ENCODE peak calls at places on chromosomes 3 and 15, in four cellular contexts. Y, I, A and M are unnamed samples.

GRCh38 chr3:48125886-48126622 is 62.2 kb downstream of the CDC25A start:
- DNase-seq in Y (no peak), I (no peak), A (no peak), M (no peak)

GRCh38 chr3:52925405-52926313 is 28.3 kb upstream of the STIMATE start:
- DNase-seq in Y (no peak), I (no peak), A (no peak), M (no peak)

GRCh38 chr3:98893740-98894139 is 7.8 kb downstream of the DCBLD2 start:
- DNase-seq in Y (peak; percentile 28), I (no peak), A (no peak), M (peak; percentile 51)

GRCh38 chr3:112395166-112395894 is 62.4 kb downstream of the CD200 start:
- DNase-seq in Y (peak; percentile 69), I (no peak), A (no peak), M (no peak)

GRCh38 chr15:48644827-48645557 is 517 bp downstream of the FBN1 start:
- DNase-seq in Y (peak; percentile 62), I (peak; percentile 64), A (peak; percentile 67), M (peak; percentile 72)

GRCh38 chr3:195908439-195909293 is at the start of gene TNK2:
- DNase-seq in Y (no peak), I (peak; percentile 47), A (no peak), M (no peak)

GRCh38 chr3:185422677-185423076 is 59.7 kb downstream of the MAP3K13 start:
- DNase-seq in Y (no peak), I (no peak), A (no peak), M (no peak)

GRCh38 chr3:50612973-50613851 is 1.6 kb upstream of the CISH start:
- DNase-seq in Y (no peak), I (no peak), A (no peak), M (no peak)

GRCh38 chr3:187098925-187099512 is 40.3 kb downstream of the RPL39L start:
- DNase-seq in Y (peak; percentile 33), I (no peak), A (no peak), M (no peak)

GRCh38 chr3:59064276-59064675 is 14.5 kb upstream of the CFAP20DC start:
- DNase-seq in Y (no peak), I (no peak), A (no peak), M (no peak)
- TF ChIP-seq CTCF in Y (no peak), I (peak; percentile 20), A (no peak), M (peak; percentile 5)

DNA sequence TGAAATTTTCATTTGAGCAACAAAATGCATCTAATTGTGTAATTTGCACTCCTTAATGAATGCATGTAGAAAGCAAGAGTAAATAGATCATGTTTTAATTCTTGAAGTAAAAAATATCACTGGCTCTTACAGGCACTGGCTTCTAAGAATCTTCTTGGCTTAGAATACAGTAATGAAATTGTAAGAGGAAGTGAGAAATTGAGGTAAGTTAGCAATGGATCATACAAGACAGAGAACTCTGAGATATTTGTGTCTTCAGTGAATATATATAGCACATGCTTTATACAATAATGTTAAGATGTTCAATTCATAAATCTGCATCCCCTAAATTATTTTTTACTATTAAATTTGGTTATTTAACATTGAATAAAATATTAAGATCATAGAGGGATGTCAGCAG is 465.0 kb downstream of the CNTN3 start:
- DNase-seq in Y (no peak), I (no peak), A (no peak), M (no peak)
- H3K4me3 ChIP-seq in Y (no peak overlapping the region), I (no peak overlapping the region), A (no peak overlapping the region), M (no peak overlapping the region)

GRCh38 chr3:58173670-58174472 is 36.9 kb downstream of the DNASE1L3 start:
- DNase-seq in Y (no peak), I (no peak), A (no peak), M (no peak)
- TF ChIP-seq CTCF in Y (no peak), I (peak; percentile 62), A (peak; percentile 20), M (peak; percentile 50)

DNA sequence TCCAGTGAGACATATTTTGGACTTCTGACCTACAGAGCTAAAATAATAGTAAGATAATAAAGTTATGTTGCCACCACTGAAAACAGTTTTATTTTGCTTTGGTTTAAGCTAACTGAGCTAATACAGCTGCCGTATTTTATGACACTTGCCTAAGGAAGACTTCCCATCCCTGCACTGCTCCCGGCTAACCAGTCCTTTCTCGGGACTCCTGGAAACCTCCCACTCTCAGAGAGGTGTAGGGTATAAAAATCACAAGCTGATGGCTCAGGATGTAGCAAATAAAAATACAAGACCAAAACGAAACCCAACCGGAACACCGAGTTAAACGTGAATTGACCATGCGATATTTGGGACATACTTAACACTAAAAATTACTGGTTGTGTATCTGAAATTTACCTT is 448 bp upstream of the KBTBD12 start:
- DNase-seq in Y (no peak), I (no peak), A (no peak), M (no peak)
- H3K4me3 ChIP-seq in Y (no peak overlapping the region), I (no peak overlapping the region), A (peak overlapping the region; percentile 46), M (peak overlapping the region; percentile 31)

DNA sequence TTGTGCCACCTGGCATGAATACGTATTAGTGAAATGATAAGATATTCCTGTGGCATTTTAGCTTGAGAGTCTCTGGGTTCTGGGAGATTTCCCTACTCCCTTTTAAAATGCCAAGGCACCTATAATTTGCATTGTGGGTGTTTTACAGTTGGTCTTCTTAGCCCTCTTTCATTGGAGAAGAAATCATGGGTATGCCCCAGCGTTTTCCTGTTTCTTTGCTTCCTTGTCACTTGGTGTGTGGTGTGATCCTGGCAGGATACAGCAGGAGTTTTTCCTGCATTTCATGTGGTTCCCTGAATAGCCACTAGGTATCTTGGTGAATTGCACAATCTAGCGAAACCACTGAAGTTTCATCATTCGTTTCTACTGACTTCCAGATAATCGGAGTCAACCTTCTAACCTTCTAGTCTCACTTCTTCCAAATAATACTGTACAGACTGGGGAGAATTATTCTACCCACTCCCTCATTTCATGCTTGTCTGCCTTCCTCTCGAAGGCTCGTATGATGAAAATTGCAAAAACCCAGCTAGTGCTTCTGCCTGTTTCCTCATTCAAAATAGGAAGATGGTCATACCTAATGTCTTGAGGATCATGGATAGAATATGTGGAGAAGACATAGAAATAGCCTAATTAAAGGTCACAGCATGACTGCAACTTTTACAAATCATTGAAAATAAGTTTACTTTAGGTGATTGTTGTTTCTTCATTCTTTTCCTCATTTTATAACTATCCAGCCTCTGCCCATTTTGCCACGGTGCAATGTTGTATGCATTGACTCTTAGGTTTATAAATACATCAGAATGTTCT is 2.7 kb downstream of the BHLHE40 start:
- DNase-seq in Y (peak; percentile 81), I (no peak), A (peak; percentile 57), M (peak; percentile 83)
- TF ChIP-seq CTCF in Y (peak; percentile 43), I (no peak), A (peak; percentile 78), M (no peak)

GRCh38 chr3:24830230-24831152 is 335.8 kb upstream of the THRB start:
- DNase-seq in Y (no peak), I (no peak), A (no peak), M (no peak)
- H3K4me3 ChIP-seq in Y (no peak overlapping the region), I (no peak overlapping the region), A (peak overlapping the region; percentile 52), M (peak overlapping the region; percentile 32)